ENCODE peak calls at places on chromosomes 11 and 22, in eight cellular contexts. L is H7; J is amniotic epithelial cell; R is stimulated activated CD4-positive, alpha-beta T cell treated with anti-CD3 and anti-CD28 coated beads, Interleukin-2, amount 100 ng/mL, for 48 hours; A is osteoblast; Q is SW 1271; F is NCI-H1105; W is activated CD4-positive, alpha-beta T cell treated with anti-CD3 and anti-CD28 coated beads, Interleukin-2, amount 50 U/mL, for 1 hour. D is an unnamed sample.

GRCh38 chr11:104705475-104706195 is 192.6 kb downstream of the CASP12 start:
- DNase-seq in L (no peak), J (peak), R (peak), A (peak), Q (no peak), F (no peak), W (peak), D (no peak)

GRCh38 chr11:65651589-65652510 is 10.9 kb downstream of the RELA start:
- DNase-seq in L (no peak), J (peak), R (no peak), A (peak), Q (no peak), F (no peak), W (no peak), D (no peak)

GRCh38 chr11:116182356-116182966 is 590.3 kb downstream of the BUD13 start:
- DNase-seq in L (no peak), J (no peak), R (no peak), A (no peak), Q (no peak), F (no peak), W (no peak), D (no peak)

GRCh38 chr11:130144721-130145327 is 14.8 kb upstream of the ST14 start:
- DNase-seq in L (no peak), J (no peak), R (no peak), A (no peak), Q (no peak), F (no peak), W (no peak), D (no peak)

GRCh38 chr11:75428301-75428724 is 4.7 kb downstream of the KLHL35 start:
- DNase-seq in L (peak), J (peak), R (peak), A (peak), Q (no peak), F (no peak), W (peak), D (peak)

GRCh38 chr11:119990306-119991021 is 147.4 kb downstream of the TRIM29 start:
- DNase-seq in L (no peak), J (no peak), R (no peak), A (peak), Q (no peak), F (no peak), W (no peak), D (no peak)

GRCh38 chr11:78684377-78684776 is 109.7 kb upstream of the NARS2 start:
- DNase-seq in L (peak), J (peak), R (no peak), A (no peak), Q (no peak), F (no peak), W (no peak), D (no peak)

GRCh38 chr11:104333977-104334376 is 170.0 kb upstream of the PDGFD start:
- DNase-seq in L (no peak), J (peak), R (no peak), A (no peak), Q (no peak), F (no peak), W (no peak), D (no peak)

GRCh38 chr22:28885939-28886338 is 2.6 kb downstream of the ZNRF3 start:
- DNase-seq in L (no peak), J (no peak), R (no peak), A (no peak), Q (no peak), F (no peak), W (no peak), D (no peak)

D was measured in T1000.